ENCODE peak calls at places on chromosomes 6 and 20, in eight cellular contexts. S is stimulated activated CD8-positive, alpha-beta memory T cell treated with anti-CD3 and anti-CD28 coated beads, Interleukin-4, amount 100 ng/mL, for 48 hours; O is ACHN; Z is GM10248; I is NCI-H510A treated with DMSO at 0.1 percent for 48 hours; N is AG04450; C is GM13977; Y is left lobe of liver. P is an unnamed sample.
A peak's percentile ranks its signal among the peaks of the same experiment; 100 is the strongest.

GRCh38 chr6:144297498-144298166 is 12.5 kb downstream of the UTRN start:
- DNase-seq in O (no peak), C (no peak), Z (no peak), N (no peak), S (no peak), Y (no peak), I (no peak), P (no peak)

GRCh38 chr6:69722683-69723082 is 74.1 kb downstream of the LMBRD1 start:
- DNase-seq in N (no peak), S (no peak), Y (no peak), I (no peak), O (no peak), Z (no peak), C (no peak), P (no peak)

GRCh38 chr6:42028234-42029061 is 21.9 kb upstream of the TAF8 start:
- DNase-seq in N (no peak), Y (no peak), S (peak; percentile 46), I (no peak), C (no peak), Z (no peak), O (no peak), P (no peak)

GRCh38 chr20:11216451-11217314 is 542.9 kb upstream of the JAG1 start:
- DNase-seq in Z (no peak), O (no peak), Y (no peak), C (no peak), N (no peak), S (no peak), I (no peak), P (no peak)

GRCh38 chr6:126553856-126554255 is 213.9 kb downstream of the CENPW start:
- DNase-seq in C (no peak), O (no peak), N (no peak), I (no peak), Z (no peak), S (no peak), Y (no peak), P (no peak)

GRCh38 chr6:40312213-40313015 is 274.8 kb downstream of the LRFN2 start:
- DNase-seq in N (no peak), C (no peak), I (no peak), O (no peak), S (no peak), Y (no peak), Z (no peak), P (no peak)

GRCh38 chr6:119215885-119216590 is 133.5 kb downstream of the MAN1A1 start:
- DNase-seq in O (no peak), N (no peak), S (no peak), C (no peak), Z (no peak), Y (no peak), I (no peak), P (no peak)

GRCh38 chr20:25147716-25148115 is 47.8 kb upstream of the ENTPD6 start:
- DNase-seq in O (no peak), Y (no peak), C (no peak), I (no peak), N (no peak), Z (no peak), S (no peak), P (no peak)

GRCh38 chr20:14441201-14441600 is 103.8 kb upstream of the FLRT3 start:
- DNase-seq in Y (no peak), I (peak; percentile 21), O (no peak), C (no peak), S (no peak), Z (no peak), N (no peak), P (no peak)

GRCh38 chr6:35449287-35449881 is 2.8 kb upstream of the FANCE start:
- DNase-seq in I (peak; percentile 91), O (peak; percentile 73), C (peak; percentile 91), Z (peak; percentile 86), Y (no peak), S (peak; percentile 47), N (peak; percentile 39), P (no peak)

GRCh38 chr6:150705392-150705791 is 105.7 kb downstream of the PLEKHG1 start:
- DNase-seq in S (no peak), C (no peak), Y (no peak), N (no peak), O (no peak), Z (no peak), I (no peak), P (no peak)

GRCh38 chr20:52972190-52972937 is at the start of gene TSHZ2:
- DNase-seq in Y (peak; percentile 91), I (peak; percentile 76), Z (no peak), O (no peak), N (no peak), C (no peak), S (peak; percentile 53), P (peak; percentile 51)

P was measured in pancreas.